ENCODE peak calls at places on chromosomes 16 and 17, in eight cellular contexts. I is neural crest cell, O is tibial artery, E is progenitor cell of endocrine pancreas, J is ovary, X is thoracic aorta, Z is GM12865, Y is adrenal gland. B is an unnamed sample.

GRCh38 chr16:1997591-1998359 is 8.0 kb downstream of the SYNGR3 start:
- DNase-seq in I (no peak), O (no peak), E (no peak), J (no peak), X (no peak), Z (no peak), Y (no peak), B (no peak)

GRCh38 chr17:238071-238963 is 56.9 kb upstream of the DOC2B start:
- DNase-seq in I (no peak), O (peak), E (no peak), J (peak), X (no peak), Z (no peak), Y (no peak), B (no peak)

GRCh38 chr17:70138309-70138865 is 30.9 kb upstream of the KCNJ2 start:
- DNase-seq in I (no peak), O (no peak), E (no peak), J (no peak), X (no peak), Z (no peak), Y (no peak), B (no peak)

GRCh38 chr17:4054446-4054845 is 88.4 kb downstream of the ZZEF1 start:
- DNase-seq in I (no peak), O (no peak), E (no peak), J (no peak), X (no peak), Z (no peak), Y (no peak), B (no peak)

GRCh38 chr17:4365628-4366311 is 705 bp downstream of the UBE2G1 start:
- DNase-seq in I (peak), O (no peak), E (peak), J (peak), X (no peak), Z (peak), Y (peak), B (peak)

GRCh38 chr17:59962739-59963318 is 1.7 kb downstream of the RNFT1 start:
- DNase-seq in I (no peak), O (no peak), E (no peak), J (no peak), X (no peak), Z (no peak), Y (no peak), B (no peak)

GRCh38 chr17:80005360-80006338 is 30.0 kb downstream of the TBC1D16 start:
- DNase-seq in I (peak), O (no peak), E (peak), J (peak), X (no peak), Z (peak), Y (peak), B (peak)

GRCh38 chr17:80861892-80862291 is 129.7 kb upstream of the CHMP6 start:
- DNase-seq in I (peak), O (no peak), E (no peak), J (no peak), X (no peak), Z (no peak), Y (peak), B (peak)

GRCh38 chr17:74163271-74163821 is 40.1 kb upstream of the RPL38 start:
- DNase-seq in I (no peak), O (no peak), E (no peak), J (no peak), X (no peak), Z (no peak), Y (no peak), B (no peak)

GRCh38 chr17:68318103-68318991 is 27.1 kb downstream of the ARSG start:
- DNase-seq in I (no peak), O (no peak), E (no peak), J (no peak), X (no peak), Z (peak), Y (peak), B (peak)

GRCh38 chr16:66196770-66197169 is 169.7 kb upstream of the CDH5 start:
- DNase-seq in I (no peak), O (no peak), E (no peak), J (no peak), X (no peak), Z (no peak), Y (no peak), B (no peak)

GRCh38 chr16:84919267-84919666 is 92.1 kb downstream of the ZDHHC7 start:
- DNase-seq in I (no peak), O (no peak), E (no peak), J (no peak), X (no peak), Z (no peak), Y (no peak), B (no peak)

GRCh38 chr16:67864594-67864993 is 8.3 kb upstream of the EDC4 start:
- DNase-seq in I (no peak), O (no peak), E (no peak), J (no peak), X (no peak), Z (no peak), Y (no peak), B (no peak)

GRCh38 chr16:55120408-55120807 is 189.7 kb downstream of the IRX5 start:
- DNase-seq in I (no peak), O (no peak), E (no peak), J (no peak), X (no peak), Z (no peak), Y (no peak), B (peak)

GRCh38 chr17:81295678-81296381 is 723 bp upstream of the SLC38A10 start:
- DNase-seq in I (no peak), O (no peak), E (peak), J (no peak), X (no peak), Z (peak), Y (peak), B (peak)

GRCh38 chr17:48153711-48154642 is 46.4 kb downstream of the SNX11 start:
- DNase-seq in I (peak), O (no peak), E (peak), J (no peak), X (no peak), Z (peak), Y (peak), B (peak)

GRCh38 chr17:31724026-31724425 is 135.0 kb downstream of the COPRS start:
- DNase-seq in I (no peak), O (no peak), E (no peak), J (no peak), X (no peak), Z (no peak), Y (peak), B (no peak)

GRCh38 chr17:13751485-13751793 is 149.7 kb upstream of the HS3ST3A1 start:
- DNase-seq in I (no peak), O (no peak), E (no peak), J (no peak), X (no peak), Z (no peak), Y (no peak), B (no peak)

GRCh38 chr16:621526-622105 is 9.2 kb upstream of the WFIKKN1 start:
- DNase-seq in I (no peak), O (no peak), E (no peak), J (no peak), X (no peak), Z (no peak), Y (no peak), B (peak)

GRCh38 chr17:77556408-77557068 is 402.0 kb upstream of the TNRC6C start:
- DNase-seq in I (no peak), O (no peak), E (no peak), J (no peak), X (no peak), Z (no peak), Y (no peak), B (no peak)

GRCh38 chr16:88274847-88275246 is 107.9 kb upstream of the ZNF469 start:
- DNase-seq in I (no peak), O (no peak), E (no peak), J (no peak), X (no peak), Z (no peak), Y (no peak), B (no peak)

GRCh38 chr17:50887705-50888245 is 21.6 kb upstream of the TOB1 start:
- DNase-seq in I (no peak), O (no peak), E (no peak), J (no peak), X (no peak), Z (no peak), Y (no peak), B (no peak)

GRCh38 chr16:4900036-4900435 is 36.9 kb downstream of the PPL start:
- DNase-seq in I (no peak), O (no peak), E (no peak), J (no peak), X (no peak), Z (no peak), Y (no peak), B (no peak)

GRCh38 chr16:72787130-72787518 is 260.8 kb downstream of the ZFHX3 start:
- DNase-seq in I (peak), O (no peak), E (no peak), J (no peak), X (no peak), Z (no peak), Y (no peak), B (no peak)

GRCh38 chr17:33142703-33143299 is 150.3 kb downstream of the ASIC2 start:
- DNase-seq in I (peak), O (no peak), E (peak), J (no peak), X (no peak), Z (peak), Y (peak), B (peak)

GRCh38 chr17:63479495-63480184 is 2.8 kb downstream of the ACE start:
- DNase-seq in I (no peak), O (no peak), E (no peak), J (no peak), X (no peak), Z (no peak), Y (no peak), B (no peak)

GRCh38 chr16:62225675-62226074 is 189.4 kb upstream of the CDH8 start:
- DNase-seq in I (peak), O (peak), E (peak), J (no peak), X (no peak), Z (peak), Y (peak), B (peak)

GRCh38 chr16:65991149-65991701 is 375.3 kb upstream of the CDH5 start:
- DNase-seq in I (no peak), O (no peak), E (no peak), J (no peak), X (no peak), Z (no peak), Y (no peak), B (no peak)

GRCh38 chr16:14600164-14600563 is 29.9 kb downstream of the PARN start:
- DNase-seq in I (no peak), O (no peak), E (no peak), J (no peak), X (no peak), Z (peak), Y (no peak), B (peak)
- TF ChIP-seq CTCF in I (peak), O (peak), E (peak), J (no peak), X (peak), Z (peak), Y (peak), B (peak)

GRCh38 chr16:50593410-50594139 is 45.4 kb downstream of the NKD1 start:
- DNase-seq in I (peak), O (no peak), E (no peak), J (no peak), X (no peak), Z (no peak), Y (no peak), B (no peak)
- TF ChIP-seq CTCF in I (peak), O (no peak), E (peak), J (no peak), X (no peak), Z (no peak), Y (no peak), B (no peak)

GRCh38 chr16:75647492-75648264 is at the start of the genes KARS1 and TERF2IP:
- DNase-seq in I (peak), O (peak), E (peak), J (peak), X (peak), Z (peak), Y (peak), B (peak)

GRCh38 chr16:75648265-75649076 is 898 bp downstream of the TERF2IP start:
- DNase-seq in I (peak), O (peak), E (peak), J (peak), X (peak), Z (peak), Y (peak), B (peak)

GRCh38 chr16:75647138-75647491 is 350 bp downstream of the KARS1 start:
- DNase-seq in I (no peak), O (no peak), E (no peak), J (no peak), X (no peak), Z (no peak), Y (no peak), B (no peak)

GRCh38 chr16:75640598-75640997 is 6.9 kb downstream of the KARS1 start:
- DNase-seq in I (no peak), O (no peak), E (no peak), J (no peak), X (no peak), Z (no peak), Y (no peak), B (no peak)

DNA sequence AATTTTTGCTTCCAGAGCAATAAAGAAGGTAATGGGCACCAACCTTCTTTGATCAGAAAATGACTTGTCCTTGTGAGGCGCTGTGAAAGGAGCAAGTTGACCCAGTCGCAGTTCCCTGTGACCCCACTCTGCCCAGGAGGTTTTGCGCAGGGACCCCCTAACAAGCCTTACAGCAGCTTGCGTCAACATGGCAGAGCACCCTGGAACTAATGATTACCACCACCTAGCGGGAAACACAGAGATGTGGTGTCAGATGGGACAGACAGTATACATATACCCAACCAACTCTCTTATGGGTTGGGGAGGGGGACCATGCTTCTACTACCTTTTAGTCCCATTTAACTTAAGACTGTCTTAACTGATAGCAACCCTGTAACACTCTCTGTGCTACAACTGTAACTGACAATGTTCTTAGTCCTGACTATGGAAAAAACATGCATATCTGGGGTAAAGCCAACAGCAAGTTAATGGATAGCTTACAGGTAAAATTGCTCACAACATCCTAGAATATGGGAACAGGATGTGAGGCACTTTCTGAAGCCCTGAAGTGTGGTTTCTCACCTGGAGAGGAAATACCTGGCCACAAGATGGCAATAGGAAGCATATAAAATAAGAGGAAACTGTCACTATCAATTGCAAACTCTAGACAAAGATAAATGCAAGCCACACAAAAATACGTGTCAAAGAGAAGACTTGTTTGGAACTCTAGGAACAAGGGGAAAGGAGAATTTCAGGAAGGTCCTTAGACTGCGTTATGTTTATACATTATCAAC is 3.0 kb downstream of the KARS1 start:
- DNase-seq in I (no peak), O (no peak), E (no peak), J (no peak), X (no peak), Z (no peak), Y (no peak), B (peak)
- TF ChIP-seq CTCF in I (no peak), O (no peak), E (no peak), J (no peak), X (no peak), Z (no peak), Y (no peak), B (no peak)

GRCh38 chr17:75855310-75856061 is at the start of gene WBP2:
- DNase-seq in I (peak), O (peak), E (peak), J (peak), X (peak), Z (peak), Y (peak), B (peak)

GRCh38 chr17:75854111-75854748 is 905 bp downstream of the WBP2 start:
- DNase-seq in I (no peak), O (peak), E (no peak), J (no peak), X (no peak), Z (no peak), Y (peak), B (peak)

GRCh38 chr17:75854881-75855309 is 240 bp downstream of the WBP2 start:
- DNase-seq in I (no peak), O (no peak), E (no peak), J (no peak), X (no peak), Z (no peak), Y (no peak), B (no peak)

GRCh38 chr17:75853410-75853809 is 1.7 kb downstream of the WBP2 start:
- DNase-seq in I (no peak), O (no peak), E (no peak), J (no peak), X (no peak), Z (no peak), Y (peak), B (peak)

GRCh38 chr17:75856062-75856681 is 1.0 kb upstream of the WBP2 start:
- DNase-seq in I (peak), O (peak), E (no peak), J (no peak), X (no peak), Z (peak), Y (no peak), B (no peak)
- TF ChIP-seq CTCF in I (no peak), O (no peak), E (peak), J (peak), X (no peak), Z (no peak), Y (no peak), B (peak)

GRCh38 chr16:30641378-30641982 is 9.3 kb upstream of the PRR14 start:
- DNase-seq in I (no peak), O (no peak), E (no peak), J (no peak), X (no peak), Z (no peak), Y (no peak), B (no peak)

GRCh38 chr16:30636599-30636998 is 14.2 kb upstream of the PRR14 start:
- DNase-seq in I (no peak), O (no peak), E (no peak), J (no peak), X (no peak), Z (no peak), Y (no peak), B (no peak)

GRCh38 chr16:30633526-30633925 is 17.2 kb upstream of the PRR14 start:
- DNase-seq in I (no peak), O (no peak), E (no peak), J (peak), X (no peak), Z (no peak), Y (no peak), B (no peak)

GRCh38 chr16:30637952-30638351 is 12.8 kb upstream of the PRR14 start:
- DNase-seq in I (no peak), O (no peak), E (no peak), J (no peak), X (no peak), Z (peak), Y (no peak), B (peak)
- TF ChIP-seq CTCF in I (peak), O (no peak), E (peak), J (no peak), X (no peak), Z (peak), Y (peak), B (peak)

GRCh38 chr17:20226814-20227482 is 217.8 kb downstream of the SPECC1 start:
- DNase-seq in I (peak), O (peak), E (peak), J (peak), X (peak), Z (peak), Y (peak), B (peak)

GRCh38 chr17:20224379-20224778 is 215.2 kb downstream of the SPECC1 start:
- DNase-seq in I (no peak), O (no peak), E (no peak), J (no peak), X (no peak), Z (no peak), Y (no peak), B (no peak)

GRCh38 chr17:20223808-20224328 is 214.7 kb downstream of the SPECC1 start:
- DNase-seq in I (no peak), O (no peak), E (no peak), J (no peak), X (no peak), Z (no peak), Y (no peak), B (peak)

GRCh38 chr17:20228410-20228809 is 219.3 kb downstream of the SPECC1 start:
- DNase-seq in I (no peak), O (no peak), E (no peak), J (no peak), X (no peak), Z (no peak), Y (no peak), B (no peak)

DNA sequence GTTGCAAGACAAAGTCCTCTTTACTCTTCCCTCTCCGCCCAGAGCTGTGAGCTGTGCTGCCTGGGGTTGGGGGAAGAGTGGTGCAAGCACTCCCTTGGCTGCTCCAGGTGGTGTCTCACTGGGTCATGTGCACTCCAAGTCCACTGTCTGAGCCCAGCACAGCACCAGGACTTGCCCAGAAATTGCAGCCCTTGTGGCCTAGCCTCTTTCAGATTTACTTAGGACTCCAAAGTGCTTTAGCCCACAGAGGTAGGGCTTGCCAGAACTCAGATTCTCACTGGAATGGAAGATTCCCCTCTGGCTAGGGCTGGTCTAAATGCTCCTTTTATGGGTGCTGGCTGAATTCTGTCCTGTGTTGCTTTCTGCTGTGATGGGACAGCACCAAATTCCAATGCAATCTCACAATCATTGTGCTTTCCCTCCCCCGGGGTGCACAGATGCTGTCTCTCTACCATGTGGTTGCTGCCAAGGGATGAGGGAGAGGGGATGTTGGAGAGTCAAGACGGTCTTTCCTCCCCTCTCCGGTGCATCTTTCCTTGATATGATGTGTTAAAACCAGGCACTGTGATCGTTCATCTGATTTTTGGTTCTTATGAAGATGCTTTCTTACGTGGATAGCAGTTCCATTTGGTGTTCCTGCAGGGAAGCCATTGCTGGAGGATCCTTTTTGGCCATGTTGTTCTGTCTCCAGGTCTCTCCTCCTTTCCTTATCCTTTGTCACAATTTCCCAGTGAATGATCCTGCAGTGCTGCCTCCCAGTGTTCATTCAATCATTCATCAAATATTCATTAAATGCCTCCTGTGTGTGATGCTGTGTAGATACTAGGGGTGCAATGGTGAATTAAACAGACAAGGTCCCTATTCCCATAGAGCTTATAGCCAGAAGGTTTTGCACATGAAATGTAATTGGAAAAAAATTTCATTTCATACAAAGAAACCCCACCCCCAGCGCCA is 216.3 kb downstream of the SPECC1 start:
- DNase-seq in I (no peak), O (no peak), E (no peak), J (no peak), X (no peak), Z (no peak), Y (no peak), B (peak)
- TF ChIP-seq CTCF in I (no peak), O (no peak), E (no peak), J (no peak), X (no peak), Z (no peak), Y (no peak), B (no peak)

B was measured in MCF 10A.